ENCODE peak calls at places on chromosomes 7 and 10, in nine cellular contexts. C is suprapubic skin, Q is transverse colon, J is spleen, A is GM12878, D is esophagus muscularis mucosa, B is stomach, P is GM12891, N is GM23338. L is an unnamed sample.

GRCh38 chr7:101534015-101534803 is 94.9 kb downstream of the MYL10 start:
- DNase-seq in Q (no peak), D (no peak), C (no peak), J (no peak), A (no peak), N (no peak), P (no peak), B (no peak), L (no peak)

GRCh38 chr7:132249591-132249971 is 326.7 kb downstream of the PLXNA4 start:
- DNase-seq in J (no peak), B (peak; percentile 45), D (no peak), Q (peak; percentile 57), N (peak; percentile 79), C (no peak), A (no peak), P (no peak), L (no peak)

GRCh38 chr10:5623081-5623748 is 43.2 kb downstream of the ASB13 start:
- DNase-seq in B (peak; percentile 95), P (peak; percentile 88), J (peak; percentile 95), C (peak; percentile 91), D (peak; percentile 93), N (peak; percentile 96), Q (peak; percentile 95), A (peak; percentile 23), L (no peak)

GRCh38 chr10:87054373-87055295 is 34.5 kb downstream of the FAM25A start:
- DNase-seq in J (no peak), D (peak; percentile 57), C (no peak), B (no peak), A (no peak), N (peak; percentile 48), Q (no peak), P (no peak), L (no peak)

GRCh38 chr7:76513817-76514799 is 3.8 kb downstream of the UPK3B start:
- DNase-seq in B (no peak), P (no peak), J (peak; percentile 62), A (no peak), D (no peak), N (no peak), C (no peak), Q (no peak), L (no peak)

GRCh38 chr7:19368540-19368939 is 223.3 kb upstream of the FERD3L start:
- DNase-seq in A (no peak), D (no peak), P (no peak), N (peak; percentile 31), J (no peak), C (no peak), Q (no peak), B (no peak), L (no peak)

GRCh38 chr7:135645296-135645904 is 16.9 kb upstream of the STMP1 start:
- DNase-seq in Q (no peak), B (no peak), P (no peak), N (peak; percentile 81), A (no peak), C (no peak), J (no peak), D (no peak), L (no peak)

GRCh38 chr7:601573-602340 is 82.1 kb upstream of the PDGFA start:
- DNase-seq in N (no peak), C (peak; percentile 80), J (peak; percentile 93), D (no peak), B (peak; percentile 49), A (peak; percentile 49), Q (peak; percentile 61), P (peak; percentile 71), L (no peak)

GRCh38 chr7:44727346-44728262 is 21.0 kb upstream of the ZMIZ2 start:
- DNase-seq in A (no peak), J (peak; percentile 36), N (no peak), D (no peak), B (no peak), P (no peak), Q (no peak), C (no peak), L (no peak)

GRCh38 chr10:119893845-119894427 is 1.4 kb downstream of the SEC23IP start:
- DNase-seq in J (no peak), A (no peak), Q (no peak), P (no peak), B (no peak), C (no peak), N (no peak), D (no peak), L (no peak)

GRCh38 chr10:119898577-119898976 is 6.0 kb downstream of the SEC23IP start:
- DNase-seq in A (no peak), J (no peak), Q (no peak), P (no peak), D (no peak), B (no peak), C (no peak), N (no peak), L (no peak)

GRCh38 chr10:119897366-119897765 is 4.8 kb downstream of the SEC23IP start:
- DNase-seq in A (no peak), P (no peak), B (no peak), D (no peak), C (no peak), Q (no peak), J (no peak), N (no peak), L (no peak)

GRCh38 chr10:119896937-119897336 is 4.4 kb downstream of the SEC23IP start:
- DNase-seq in P (no peak), C (no peak), D (no peak), N (no peak), Q (peak; percentile 75), B (peak; percentile 87), A (no peak), J (no peak), L (peak; percentile 62)

DNA sequence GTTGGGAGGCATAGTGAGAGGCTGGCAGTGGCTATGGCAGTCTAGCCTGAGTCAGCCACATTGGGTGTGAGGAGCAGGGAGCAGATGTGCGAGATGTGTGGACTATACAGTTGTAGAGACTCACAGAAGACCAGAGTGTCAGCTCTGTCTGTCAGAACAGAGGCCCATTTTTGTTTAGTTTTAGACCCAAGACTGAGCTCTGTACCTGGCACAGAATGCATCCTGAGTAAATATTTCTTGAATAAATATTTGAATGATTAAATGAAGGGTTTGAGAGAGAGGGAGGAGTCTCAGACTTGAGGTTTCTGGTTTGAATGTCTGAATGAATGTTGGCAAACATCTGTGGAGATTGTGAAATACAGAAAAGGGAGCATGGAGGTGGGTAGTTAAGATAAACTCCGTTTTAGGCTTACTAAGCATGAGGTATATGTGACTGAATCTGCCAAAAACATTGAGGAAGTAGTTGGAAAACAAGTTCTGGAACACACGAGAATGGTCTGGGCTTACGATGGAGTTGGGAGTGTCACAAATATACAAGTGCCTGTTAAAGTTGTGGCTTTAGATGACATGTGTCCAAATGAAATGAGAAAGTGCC is 3.6 kb downstream of the SEC23IP start:
- DNase-seq in P (no peak), N (no peak), Q (no peak), D (no peak), J (no peak), A (no peak), C (no peak), B (peak; percentile 51), L (no peak)
- TF ChIP-seq POLR2AphosphoS5 in P (no peak), N (no peak), Q (no peak), D (peak; percentile 18), J (no peak), A (no peak), C (no peak), B (peak; percentile 90), L (no peak)

GRCh38 chr7:2519119-2519930 is at the start of gene LFNG:
- DNase-seq in Q (peak; percentile 92), D (peak; percentile 94), C (no peak), B (peak; percentile 93), P (peak; percentile 100), J (peak; percentile 95), N (peak; percentile 91), A (peak; percentile 32), L (no peak)
- TF ChIP-seq POLR2AphosphoS5 in Q (peak; percentile 95), D (peak; percentile 83), C (peak; percentile 34), B (peak; percentile 99), P (no peak), J (peak; percentile 97), N (peak; percentile 95), A (peak; percentile 60), L (peak; percentile 78)

GRCh38 chr7:113383638-113384037 is 265.3 kb upstream of the SMIM30 start:
- DNase-seq in B (no peak), N (no peak), C (no peak), A (no peak), P (no peak), J (no peak), D (no peak), Q (no peak), L (no peak)
- TF ChIP-seq POLR2AphosphoS5 in B (no peak), N (no peak), C (no peak), A (no peak), P (no peak), J (no peak), D (no peak), Q (no peak), L (no peak)

GRCh38 chr7:159034988-159035387 is 109.7 kb downstream of the VIPR2 start:
- DNase-seq in B (no peak), P (no peak), D (peak; percentile 60), N (no peak), A (no peak), C (no peak), J (no peak), Q (no peak), L (no peak)

GRCh38 chr7:159035571-159036073 is 109.0 kb downstream of the VIPR2 start:
- DNase-seq in C (peak; percentile 57), P (no peak), J (no peak), N (no peak), D (peak; percentile 86), Q (no peak), A (no peak), B (peak; percentile 23), L (peak; percentile 95)

GRCh38 chr7:159032753-159033472 is 111.8 kb downstream of the VIPR2 start:
- DNase-seq in C (peak; percentile 35), B (peak; percentile 8), N (no peak), Q (peak; percentile 3), A (no peak), D (peak; percentile 81), P (no peak), J (peak; percentile 51), L (peak; percentile 80)

GRCh38 chr7:159033473-159033825 is 111.2 kb downstream of the VIPR2 start:
- DNase-seq in J (no peak), B (peak; percentile 10), Q (no peak), P (no peak), A (no peak), N (no peak), C (no peak), D (peak; percentile 57), L (no peak)

DNA sequence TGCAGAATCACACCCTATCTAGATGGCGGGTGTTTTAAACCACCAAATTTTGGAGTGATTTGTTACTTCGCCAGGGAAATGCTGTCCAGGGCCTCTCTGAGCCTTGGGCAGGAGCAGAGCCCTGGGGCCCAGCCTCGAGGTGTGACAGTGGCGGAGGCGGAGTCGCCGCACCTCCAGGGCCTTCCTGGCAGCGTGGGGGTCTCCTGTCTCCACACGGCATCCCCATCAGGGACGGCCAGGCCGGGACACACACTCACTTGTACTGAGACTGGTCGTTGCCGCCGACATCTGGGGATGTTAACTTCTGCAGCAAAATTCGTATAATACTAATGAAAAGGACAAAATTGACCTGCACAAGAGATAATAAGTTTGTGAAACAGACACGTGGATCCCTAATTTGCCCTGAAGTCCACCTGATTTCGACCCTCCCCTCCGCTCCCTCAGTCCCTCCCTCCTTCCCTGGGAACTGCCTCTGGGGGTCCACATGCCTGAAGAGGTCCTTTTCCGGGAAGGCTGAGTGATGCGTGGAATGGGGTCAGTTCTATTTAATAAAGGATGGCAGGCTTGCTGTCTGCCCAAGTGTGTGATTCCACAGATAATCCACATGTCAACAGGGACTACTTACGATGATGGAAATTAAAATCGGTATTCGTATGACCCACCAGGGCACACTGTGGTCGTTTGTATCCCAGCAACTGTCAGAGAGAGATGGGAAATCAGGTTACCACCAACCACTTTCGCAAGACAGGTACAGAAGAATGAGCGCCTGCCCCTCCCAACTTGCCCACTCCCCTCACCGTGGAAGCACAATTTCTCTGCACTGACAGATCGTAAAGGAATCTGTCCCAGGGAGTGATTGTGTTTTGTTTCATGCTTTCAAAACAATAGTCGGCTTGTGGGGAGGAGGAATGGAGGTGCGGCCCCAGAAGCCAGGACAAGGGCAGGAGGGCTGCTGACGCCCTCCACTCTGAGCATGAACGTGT is 110.4 kb downstream of the VIPR2 start:
- DNase-seq in A (no peak), P (no peak), N (no peak), J (peak; percentile 61), D (peak; percentile 86), B (peak; percentile 20), C (no peak), Q (peak; percentile 5), L (peak; percentile 81)
- TF ChIP-seq POLR2AphosphoS5 in A (no peak), P (no peak), N (no peak), J (no peak), D (no peak), B (no peak), C (no peak), Q (no peak), L (no peak)

L was measured in vagina.